ENCODE peak calls at places on chromosome 9, in six cellular contexts. One of them, this sample, is unnamed.

GRCh38 chr9:31590091-31590490 is 794.4 kb upstream of the ACO1 start:
- DNase-seq in cardiac fibroblast: peak
- DNase-seq in heart left ventricle: no peak
- DNase-seq in sigmoid colon: no peak
- DNase-seq in psoas muscle: no peak
- DNase-seq in adrenal gland: no peak
- DNase-seq in this sample: no peak

GRCh38 chr9:32394381-32395049 is 10.1 kb downstream of the ACO1 start:
- DNase-seq in heart left ventricle: no peak
- DNase-seq in psoas muscle: no peak
- DNase-seq in adrenal gland: no peak
- DNase-seq in cardiac fibroblast: peak
- DNase-seq in sigmoid colon: no peak
- DNase-seq in this sample: no peak

GRCh38 chr9:113409481-113409880 is 994 bp downstream of the POLE3 start:
- DNase-seq in adrenal gland: no peak
- DNase-seq in cardiac fibroblast: no peak
- DNase-seq in sigmoid colon: no peak
- DNase-seq in psoas muscle: no peak
- DNase-seq in heart left ventricle: no peak
- DNase-seq in this sample: no peak

GRCh38 chr9:10045598-10045997 is 567.2 kb downstream of the PTPRD start:
- DNase-seq in adrenal gland: no peak
- DNase-seq in psoas muscle: no peak
- DNase-seq in heart left ventricle: no peak
- DNase-seq in sigmoid colon: no peak
- DNase-seq in cardiac fibroblast: peak
- DNase-seq in this sample: no peak

GRCh38 chr9:76459691-76460635 is 981 bp downstream of the GCNT1 start:
- DNase-seq in sigmoid colon: no peak
- DNase-seq in heart left ventricle: peak
- DNase-seq in adrenal gland: peak
- DNase-seq in cardiac fibroblast: peak
- DNase-seq in psoas muscle: no peak
- DNase-seq in this sample: peak

GRCh38 chr9:123375725-123376132 is 19.7 kb downstream of the CRB2 start:
- DNase-seq in adrenal gland: no peak
- DNase-seq in heart left ventricle: no peak
- DNase-seq in cardiac fibroblast: no peak
- DNase-seq in sigmoid colon: peak
- DNase-seq in psoas muscle: no peak
- DNase-seq in this sample: no peak

GRCh38 chr9:131720330-131720729 is 19.5 kb downstream of the RAPGEF1 start:
- DNase-seq in adrenal gland: no peak
- DNase-seq in heart left ventricle: no peak
- DNase-seq in cardiac fibroblast: no peak
- DNase-seq in sigmoid colon: no peak
- DNase-seq in psoas muscle: no peak
- DNase-seq in this sample: no peak

GRCh38 chr9:21524099-21524830 is 42.2 kb upstream of the IFNE start:
- DNase-seq in psoas muscle: no peak
- DNase-seq in sigmoid colon: no peak
- DNase-seq in adrenal gland: no peak
- DNase-seq in cardiac fibroblast: no peak
- DNase-seq in heart left ventricle: no peak
- DNase-seq in this sample: no peak

GRCh38 chr9:80028501-80028900 is 456.7 kb downstream of the TLE4 start:
- DNase-seq in heart left ventricle: no peak
- DNase-seq in sigmoid colon: peak
- DNase-seq in cardiac fibroblast: peak
- DNase-seq in psoas muscle: no peak
- DNase-seq in adrenal gland: no peak
- DNase-seq in this sample: no peak

GRCh38 chr9:3682186-3682585 is 156.4 kb upstream of the RFX3 start:
- DNase-seq in adrenal gland: no peak
- DNase-seq in cardiac fibroblast: no peak
- DNase-seq in heart left ventricle: no peak
- DNase-seq in sigmoid colon: no peak
- DNase-seq in psoas muscle: no peak
- DNase-seq in this sample: no peak

GRCh38 chr9:21326526-21327139 is 8.6 kb downstream of the KLHL9 start:
- DNase-seq in cardiac fibroblast: peak
- DNase-seq in heart left ventricle: no peak
- DNase-seq in sigmoid colon: no peak
- DNase-seq in psoas muscle: no peak
- DNase-seq in adrenal gland: no peak
- DNase-seq in this sample: no peak

GRCh38 chr9:118567861-118568260 is 801.4 kb downstream of the BRINP1 start:
- DNase-seq in heart left ventricle: no peak
- DNase-seq in sigmoid colon: no peak
- DNase-seq in psoas muscle: no peak
- DNase-seq in cardiac fibroblast: peak
- DNase-seq in adrenal gland: no peak
- DNase-seq in this sample: no peak

GRCh38 chr9:101027246-101027645 is 1.3 kb upstream of the PLPPR1 start:
- DNase-seq in heart left ventricle: no peak
- DNase-seq in sigmoid colon: no peak
- DNase-seq in psoas muscle: no peak
- DNase-seq in adrenal gland: no peak
- DNase-seq in cardiac fibroblast: no peak
- DNase-seq in this sample: no peak

GRCh38 chr9:71886015-71886414 is 25.0 kb downstream of the ABHD17B start:
- DNase-seq in adrenal gland: no peak
- DNase-seq in cardiac fibroblast: no peak
- DNase-seq in sigmoid colon: no peak
- DNase-seq in psoas muscle: no peak
- DNase-seq in heart left ventricle: no peak
- DNase-seq in this sample: no peak

GRCh38 chr9:13324988-13325387 is 45.5 kb upstream of the MPDZ start:
- DNase-seq in adrenal gland: peak
- DNase-seq in cardiac fibroblast: peak
- DNase-seq in psoas muscle: no peak
- DNase-seq in heart left ventricle: no peak
- DNase-seq in sigmoid colon: no peak
- DNase-seq in this sample: no peak

GRCh38 chr9:12773562-12773961 is 1.3 kb upstream of the LURAP1L start:
- DNase-seq in adrenal gland: no peak
- DNase-seq in sigmoid colon: no peak
- DNase-seq in cardiac fibroblast: no peak
- DNase-seq in heart left ventricle: no peak
- DNase-seq in psoas muscle: no peak
- DNase-seq in this sample: no peak

GRCh38 chr9:135334953-135335460 is 144.6 kb upstream of the PPP1R26 start:
- DNase-seq in cardiac fibroblast: no peak
- DNase-seq in psoas muscle: peak
- DNase-seq in heart left ventricle: no peak
- DNase-seq in sigmoid colon: no peak
- DNase-seq in adrenal gland: no peak
- DNase-seq in this sample: peak

GRCh38 chr9:123069010-123069481 is 35.6 kb downstream of the GPR21 start:
- DNase-seq in psoas muscle: no peak
- DNase-seq in heart left ventricle: no peak
- DNase-seq in adrenal gland: no peak
- DNase-seq in cardiac fibroblast: peak
- DNase-seq in sigmoid colon: no peak
- DNase-seq in this sample: no peak

GRCh38 chr9:97744710-97745708 is 47.9 kb upstream of the XPA start:
- DNase-seq in sigmoid colon: no peak
- DNase-seq in cardiac fibroblast: no peak
- DNase-seq in heart left ventricle: no peak
- DNase-seq in adrenal gland: no peak
- DNase-seq in psoas muscle: no peak
- DNase-seq in this sample: no peak

DNA sequence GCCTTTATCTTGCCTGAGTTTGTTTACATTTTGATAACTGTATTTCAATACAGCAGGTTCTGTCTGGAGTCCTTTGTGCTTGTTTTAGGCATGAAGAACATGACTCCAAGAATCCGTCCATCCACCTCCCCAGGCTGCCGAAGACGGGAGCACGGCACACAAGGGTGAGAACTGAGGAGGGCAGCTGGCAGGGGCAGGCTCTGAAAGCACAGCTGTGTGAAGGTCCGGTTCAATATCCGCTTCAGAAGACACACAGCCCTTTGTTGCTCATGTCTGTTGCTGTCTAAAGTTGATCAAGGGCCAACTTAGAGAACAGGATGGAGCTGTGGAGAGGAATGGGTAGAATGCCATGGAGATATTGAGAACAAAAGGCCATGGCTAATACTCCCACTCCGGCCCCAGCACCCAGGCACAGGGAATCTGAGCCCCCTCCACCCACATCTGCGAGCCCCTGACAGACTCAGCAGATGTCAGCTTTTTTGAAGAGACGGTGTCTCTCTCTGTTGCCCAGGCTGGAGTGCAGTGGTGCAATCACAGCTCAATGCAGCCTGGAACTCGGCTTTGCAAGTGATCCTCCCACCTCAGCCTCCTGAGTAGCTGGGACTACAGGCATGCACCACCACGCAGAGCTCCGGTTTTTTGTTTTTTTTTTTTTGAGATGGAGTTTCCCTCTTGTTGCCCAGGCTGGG is 58.5 kb upstream of the GNE start:
- DNase-seq in heart left ventricle: no peak
- DNase-seq in adrenal gland: no peak
- DNase-seq in sigmoid colon: no peak
- DNase-seq in cardiac fibroblast: peak
- DNase-seq in psoas muscle: no peak
- DNase-seq in this sample: no peak
- H3K4me3 ChIP-seq in heart left ventricle: no peak
- H3K4me3 ChIP-seq in adrenal gland: no peak
- H3K4me3 ChIP-seq in sigmoid colon: no peak
- H3K4me3 ChIP-seq in cardiac fibroblast: no peak
- H3K4me3 ChIP-seq in psoas muscle: no peak
- H3K4me3 ChIP-seq in this sample: no peak

GRCh38 chr9:715743-716400 is 125.6 kb upstream of the DMRT1 start:
- DNase-seq in sigmoid colon: no peak
- DNase-seq in adrenal gland: no peak
- DNase-seq in cardiac fibroblast: peak
- DNase-seq in psoas muscle: no peak
- DNase-seq in heart left ventricle: no peak
- DNase-seq in this sample: no peak
- H3K4me3 ChIP-seq in sigmoid colon: no peak
- H3K4me3 ChIP-seq in adrenal gland: no peak
- H3K4me3 ChIP-seq in cardiac fibroblast: no peak
- H3K4me3 ChIP-seq in psoas muscle: peak
- H3K4me3 ChIP-seq in heart left ventricle: no peak
- H3K4me3 ChIP-seq in this sample: peak

GRCh38 chr9:93827545-93828330 is 127.4 kb downstream of the BARX1 start:
- DNase-seq in psoas muscle: peak
- DNase-seq in sigmoid colon: no peak
- DNase-seq in adrenal gland: peak
- DNase-seq in cardiac fibroblast: peak
- DNase-seq in heart left ventricle: peak
- DNase-seq in this sample: no peak
- H3K4me3 ChIP-seq in psoas muscle: peak
- H3K4me3 ChIP-seq in sigmoid colon: peak
- H3K4me3 ChIP-seq in adrenal gland: no peak
- H3K4me3 ChIP-seq in cardiac fibroblast: peak
- H3K4me3 ChIP-seq in heart left ventricle: peak
- H3K4me3 ChIP-seq in this sample: peak

GRCh38 chr9:130387905-130388304 is 56.9 kb upstream of the ASS1 start:
- DNase-seq in adrenal gland: no peak
- DNase-seq in heart left ventricle: no peak
- DNase-seq in sigmoid colon: no peak
- DNase-seq in psoas muscle: no peak
- DNase-seq in cardiac fibroblast: no peak
- DNase-seq in this sample: no peak

GRCh38 chr9:130391863-130392262 is 52.9 kb upstream of the ASS1 start:
- DNase-seq in adrenal gland: no peak
- DNase-seq in psoas muscle: no peak
- DNase-seq in cardiac fibroblast: no peak
- DNase-seq in heart left ventricle: no peak
- DNase-seq in sigmoid colon: no peak
- DNase-seq in this sample: no peak

GRCh38 chr9:130390986-130391385 is 53.8 kb upstream of the ASS1 start:
- DNase-seq in cardiac fibroblast: no peak
- DNase-seq in heart left ventricle: no peak
- DNase-seq in adrenal gland: no peak
- DNase-seq in sigmoid colon: no peak
- DNase-seq in psoas muscle: no peak
- DNase-seq in this sample: no peak

GRCh38 chr9:130387398-130387797 is 57.4 kb upstream of the ASS1 start:
- DNase-seq in cardiac fibroblast: no peak
- DNase-seq in sigmoid colon: no peak
- DNase-seq in adrenal gland: no peak
- DNase-seq in heart left ventricle: no peak
- DNase-seq in psoas muscle: no peak
- DNase-seq in this sample: no peak

DNA sequence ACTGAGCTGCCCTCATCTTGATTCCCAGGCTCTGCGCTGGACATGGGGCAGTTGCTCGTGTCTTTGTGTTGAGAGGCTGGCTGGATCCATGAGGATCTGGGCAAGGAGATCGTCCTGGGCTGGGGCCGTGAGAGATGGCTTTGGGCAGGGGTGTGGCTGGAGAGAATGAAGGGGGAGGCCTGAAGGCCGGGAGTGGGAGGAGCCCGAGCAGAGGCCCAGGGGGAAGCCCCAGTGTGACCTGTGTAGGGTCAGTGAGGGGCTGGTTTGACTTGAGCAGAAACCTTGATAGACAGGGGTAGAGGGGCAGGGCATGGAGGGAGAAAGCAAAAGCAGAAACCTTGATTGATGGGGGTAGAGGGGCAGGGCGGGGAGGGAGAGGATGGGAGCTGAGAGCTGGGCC is 54.4 kb upstream of the ASS1 start:
- DNase-seq in heart left ventricle: no peak
- DNase-seq in sigmoid colon: no peak
- DNase-seq in cardiac fibroblast: no peak
- DNase-seq in adrenal gland: no peak
- DNase-seq in psoas muscle: no peak
- DNase-seq in this sample: no peak
- H3K4me3 ChIP-seq in heart left ventricle: no peak
- H3K4me3 ChIP-seq in sigmoid colon: no peak
- H3K4me3 ChIP-seq in cardiac fibroblast: no peak
- H3K4me3 ChIP-seq in adrenal gland: no peak
- H3K4me3 ChIP-seq in psoas muscle: no peak
- H3K4me3 ChIP-seq in this sample: no peak

GRCh38 chr9:136995370-136995769 is 998 bp downstream of the CLIC3 start:
- DNase-seq in sigmoid colon: no peak
- DNase-seq in adrenal gland: no peak
- DNase-seq in psoas muscle: no peak
- DNase-seq in cardiac fibroblast: no peak
- DNase-seq in heart left ventricle: no peak
- DNase-seq in this sample: no peak
- H3K4me3 ChIP-seq in sigmoid colon: no peak
- H3K4me3 ChIP-seq in adrenal gland: no peak
- H3K4me3 ChIP-seq in psoas muscle: no peak
- H3K4me3 ChIP-seq in cardiac fibroblast: no peak
- H3K4me3 ChIP-seq in heart left ventricle: peak
- H3K4me3 ChIP-seq in this sample: peak

GRCh38 chr9:128558431-128559310 is 6.3 kb downstream of the SPTAN1 start:
- DNase-seq in heart left ventricle: peak
- DNase-seq in adrenal gland: peak
- DNase-seq in cardiac fibroblast: peak
- DNase-seq in psoas muscle: peak
- DNase-seq in sigmoid colon: peak
- DNase-seq in this sample: peak
- H3K4me3 ChIP-seq in heart left ventricle: peak
- H3K4me3 ChIP-seq in adrenal gland: no peak
- H3K4me3 ChIP-seq in cardiac fibroblast: peak
- H3K4me3 ChIP-seq in psoas muscle: peak
- H3K4me3 ChIP-seq in sigmoid colon: peak
- H3K4me3 ChIP-seq in this sample: no peak

GRCh38 chr9:126299706-126300276 is 26.8 kb upstream of the MVB12B start:
- DNase-seq in heart left ventricle: no peak
- DNase-seq in adrenal gland: no peak
- DNase-seq in cardiac fibroblast: no peak
- DNase-seq in sigmoid colon: no peak
- DNase-seq in psoas muscle: no peak
- DNase-seq in this sample: no peak
- H3K4me3 ChIP-seq in heart left ventricle: no peak
- H3K4me3 ChIP-seq in adrenal gland: no peak
- H3K4me3 ChIP-seq in cardiac fibroblast: no peak
- H3K4me3 ChIP-seq in sigmoid colon: no peak
- H3K4me3 ChIP-seq in psoas muscle: no peak
- H3K4me3 ChIP-seq in this sample: no peak

This sample was measured in tibial artery.